ENCODE peak calls at places on chromosome 10, in four cellular contexts. One of them, this sample, is unnamed.

GRCh38 chr10:133351408-133352318 is 4.5 kb downstream of the PRAP1 start:
- DNase-seq in HT1080: no peak
- DNase-seq in ecto neural progenitor cell: no peak
- DNase-seq in spleen: no peak
- DNase-seq in this sample: no peak

GRCh38 chr10:17737021-17737965 is 14.7 kb upstream of the TMEM236 start:
- DNase-seq in HT1080: peak
- DNase-seq in ecto neural progenitor cell: no peak
- DNase-seq in spleen: no peak
- DNase-seq in this sample: peak

GRCh38 chr10:74909665-74910064 is 83.3 kb downstream of the KAT6B start:
- DNase-seq in HT1080: no peak
- DNase-seq in ecto neural progenitor cell: no peak
- DNase-seq in spleen: no peak
- DNase-seq in this sample: no peak

GRCh38 chr10:80159166-80159888 is 26.8 kb downstream of the PLAC9 start:
- DNase-seq in HT1080: no peak
- DNase-seq in ecto neural progenitor cell: no peak
- DNase-seq in spleen: no peak
- DNase-seq in this sample: no peak

GRCh38 chr10:26215923-26216576 is 524 bp upstream of the GAD2 start:
- DNase-seq in HT1080: no peak
- DNase-seq in ecto neural progenitor cell: peak
- DNase-seq in spleen: no peak
- DNase-seq in this sample: no peak

GRCh38 chr10:75042292-75042974 is 69.0 kb upstream of the SAMD8 start:
- DNase-seq in HT1080: peak
- DNase-seq in ecto neural progenitor cell: peak
- DNase-seq in spleen: no peak
- DNase-seq in this sample: peak

GRCh38 chr10:124740374-124741280 is 3.6 kb downstream of the FAM53B start:
- DNase-seq in HT1080: no peak
- DNase-seq in ecto neural progenitor cell: peak
- DNase-seq in spleen: peak
- DNase-seq in this sample: peak

GRCh38 chr10:79182763-79183467 is 114.1 kb downstream of the ZMIZ1 start:
- DNase-seq in HT1080: peak
- DNase-seq in ecto neural progenitor cell: no peak
- DNase-seq in spleen: no peak
- DNase-seq in this sample: no peak

GRCh38 chr10:47421057-47421952 is 37.2 kb upstream of the ZNF488 start:
- DNase-seq in HT1080: peak
- DNase-seq in ecto neural progenitor cell: no peak
- DNase-seq in spleen: peak
- DNase-seq in this sample: peak

GRCh38 chr10:100345570-100346330 is 1.3 kb upstream of the SCD start:
- DNase-seq in HT1080: peak
- DNase-seq in ecto neural progenitor cell: no peak
- DNase-seq in spleen: no peak
- DNase-seq in this sample: peak

GRCh38 chr10:75228278-75228677 is 7.5 kb downstream of the COMTD1 start:
- DNase-seq in HT1080: no peak
- DNase-seq in ecto neural progenitor cell: no peak
- DNase-seq in spleen: no peak
- DNase-seq in this sample: no peak

GRCh38 chr10:104032144-104032775 is 53.4 kb downstream of the COL17A1 start:
- DNase-seq in HT1080: no peak
- DNase-seq in ecto neural progenitor cell: no peak
- DNase-seq in spleen: no peak
- DNase-seq in this sample: no peak

GRCh38 chr10:58361353-58361752 is 23.9 kb upstream of the TFAM start:
- DNase-seq in HT1080: no peak
- DNase-seq in ecto neural progenitor cell: no peak
- DNase-seq in spleen: no peak
- DNase-seq in this sample: no peak

This sample was measured in mammary epithelial cell.